ENCODE peak calls at places on chromosomes 2 and 18, in six cellular contexts. One of them, this sample, is unnamed.

GRCh38 chr2:128727914-128728313 is 409.2 kb upstream of the HS6ST1 start:
- DNase-seq in progenitor cell of endocrine pancreas: no peak
- DNase-seq in stimulated activated effector memory CD8-positive, alpha-beta T cell treated with anti-CD3 and anti-CD28 coated beads, Interleukin-12 subunit alpha, Interleukin-12 subunit beta, amount 100 ng/mL, for 72 hours: no peak
- DNase-seq in fibroblast of lung: peak; percentile 95
- DNase-seq in pancreas: no peak
- DNase-seq in heart left ventricle: no peak
- DNase-seq in this sample: no peak

GRCh38 chr2:109351164-109351756 is 222.3 kb downstream of the SH3RF3 start:
- DNase-seq in progenitor cell of endocrine pancreas: no peak
- DNase-seq in stimulated activated effector memory CD8-positive, alpha-beta T cell treated with anti-CD3 and anti-CD28 coated beads, Interleukin-12 subunit alpha, Interleukin-12 subunit beta, amount 100 ng/mL, for 72 hours: no peak
- DNase-seq in fibroblast of lung: peak; percentile 84
- DNase-seq in pancreas: peak; percentile 51
- DNase-seq in heart left ventricle: peak; percentile 77
- DNase-seq in this sample: peak; percentile 76

GRCh38 chr2:28545590-28546195 is 49.8 kb downstream of the PLB1 start:
- DNase-seq in progenitor cell of endocrine pancreas: no peak
- DNase-seq in stimulated activated effector memory CD8-positive, alpha-beta T cell treated with anti-CD3 and anti-CD28 coated beads, Interleukin-12 subunit alpha, Interleukin-12 subunit beta, amount 100 ng/mL, for 72 hours: no peak
- DNase-seq in fibroblast of lung: no peak
- DNase-seq in pancreas: no peak
- DNase-seq in heart left ventricle: no peak
- DNase-seq in this sample: no peak

GRCh38 chr2:9030882-9031645 is 27.6 kb upstream of the MBOAT2 start:
- DNase-seq in progenitor cell of endocrine pancreas: no peak
- DNase-seq in stimulated activated effector memory CD8-positive, alpha-beta T cell treated with anti-CD3 and anti-CD28 coated beads, Interleukin-12 subunit alpha, Interleukin-12 subunit beta, amount 100 ng/mL, for 72 hours: no peak
- DNase-seq in fibroblast of lung: peak; percentile 33
- DNase-seq in pancreas: no peak
- DNase-seq in heart left ventricle: no peak
- DNase-seq in this sample: no peak

GRCh38 chr2:227503433-227504406 is 31.8 kb downstream of the AGFG1 start:
- DNase-seq in progenitor cell of endocrine pancreas: no peak
- DNase-seq in stimulated activated effector memory CD8-positive, alpha-beta T cell treated with anti-CD3 and anti-CD28 coated beads, Interleukin-12 subunit alpha, Interleukin-12 subunit beta, amount 100 ng/mL, for 72 hours: no peak
- DNase-seq in fibroblast of lung: peak; percentile 68
- DNase-seq in pancreas: peak; percentile 36
- DNase-seq in heart left ventricle: no peak
- DNase-seq in this sample: no peak

GRCh38 chr2:157497603-157498314 is 53.9 kb upstream of the CYTIP start:
- DNase-seq in progenitor cell of endocrine pancreas: no peak
- DNase-seq in stimulated activated effector memory CD8-positive, alpha-beta T cell treated with anti-CD3 and anti-CD28 coated beads, Interleukin-12 subunit alpha, Interleukin-12 subunit beta, amount 100 ng/mL, for 72 hours: no peak
- DNase-seq in fibroblast of lung: peak; percentile 45
- DNase-seq in pancreas: no peak
- DNase-seq in heart left ventricle: no peak
- DNase-seq in this sample: no peak

GRCh38 chr18:24934231-24934932 is 417.6 kb downstream of the ZNF521 start:
- DNase-seq in progenitor cell of endocrine pancreas: no peak
- DNase-seq in stimulated activated effector memory CD8-positive, alpha-beta T cell treated with anti-CD3 and anti-CD28 coated beads, Interleukin-12 subunit alpha, Interleukin-12 subunit beta, amount 100 ng/mL, for 72 hours: no peak
- DNase-seq in fibroblast of lung: no peak
- DNase-seq in pancreas: no peak
- DNase-seq in heart left ventricle: no peak
- DNase-seq in this sample: no peak

GRCh38 chr2:197134206-197134605 is 176.4 kb downstream of the ANKRD44 start:
- DNase-seq in progenitor cell of endocrine pancreas: no peak
- DNase-seq in stimulated activated effector memory CD8-positive, alpha-beta T cell treated with anti-CD3 and anti-CD28 coated beads, Interleukin-12 subunit alpha, Interleukin-12 subunit beta, amount 100 ng/mL, for 72 hours: no peak
- DNase-seq in fibroblast of lung: peak; percentile 23
- DNase-seq in pancreas: no peak
- DNase-seq in heart left ventricle: no peak
- DNase-seq in this sample: no peak

GRCh38 chr2:9675369-9676351 is 44.9 kb upstream of the YWHAQ start:
- DNase-seq in progenitor cell of endocrine pancreas: no peak
- DNase-seq in stimulated activated effector memory CD8-positive, alpha-beta T cell treated with anti-CD3 and anti-CD28 coated beads, Interleukin-12 subunit alpha, Interleukin-12 subunit beta, amount 100 ng/mL, for 72 hours: no peak
- DNase-seq in fibroblast of lung: peak; percentile 97
- DNase-seq in pancreas: no peak
- DNase-seq in heart left ventricle: no peak
- DNase-seq in this sample: no peak

GRCh38 chr2:127053731-127054603 is 53.0 kb downstream of the BIN1 start:
- DNase-seq in progenitor cell of endocrine pancreas: no peak
- DNase-seq in stimulated activated effector memory CD8-positive, alpha-beta T cell treated with anti-CD3 and anti-CD28 coated beads, Interleukin-12 subunit alpha, Interleukin-12 subunit beta, amount 100 ng/mL, for 72 hours: no peak
- DNase-seq in fibroblast of lung: no peak
- DNase-seq in pancreas: peak; percentile 27
- DNase-seq in heart left ventricle: peak; percentile 57
- DNase-seq in this sample: peak; percentile 42